ENCODE peak calls at places on chromosomes 6 and 20, in six cellular contexts. M, B, J, S, X and Y are unnamed samples.

GRCh38 chr6:125004198-125004597 is 42.0 kb downstream of the RNF217 start:
- DNase-seq in M (no peak), X (no peak), S (no peak), J (no peak), B (no peak), Y (no peak)

GRCh38 chr6:150900049-150900448 is 34.5 kb downstream of the MTHFD1L start:
- DNase-seq in M (no peak), B (no peak), S (no peak), X (no peak), J (no peak), Y (no peak)

GRCh38 chr6:53529324-53530036 is 15.4 kb downstream of the GCLC start:
- DNase-seq in J (no peak), X (no peak), M (peak), S (no peak), B (no peak), Y (no peak)

GRCh38 chr6:121557146-121557545 is 121.7 kb downstream of the GJA1 start:
- DNase-seq in M (no peak), B (no peak), J (no peak), X (no peak), S (no peak), Y (no peak)

GRCh38 chr20:23623666-23624065 is 14.1 kb downstream of the CST3 start:
- DNase-seq in X (no peak), B (no peak), J (peak), S (no peak), M (no peak), Y (no peak)

GRCh38 chr6:115545410-115545986 is 515.2 kb downstream of the FRK start:
- DNase-seq in J (no peak), M (peak), X (peak), S (no peak), B (no peak), Y (no peak)

GRCh38 chr6:56491606-56492328 is 150.9 kb downstream of the DST start:
- DNase-seq in B (no peak), S (no peak), X (no peak), J (no peak), M (no peak), Y (no peak)

GRCh38 chr20:44695295-44696230 is 19.6 kb upstream of the CCN5 start:
- DNase-seq in J (no peak), S (no peak), B (no peak), X (no peak), M (no peak), Y (peak)

GRCh38 chr6:138103876-138104275 is 3.3 kb downstream of the PERP start:
- DNase-seq in X (no peak), M (no peak), B (no peak), J (peak), S (no peak), Y (no peak)

GRCh38 chr6:83474309-83474708 is 38.0 kb upstream of the PRSS35 start:
- DNase-seq in M (no peak), B (no peak), J (no peak), X (no peak), S (no peak), Y (no peak)

GRCh38 chr6:87656857-87657256 is 45.2 kb downstream of the AKIRIN2 start:
- DNase-seq in B (no peak), M (no peak), J (no peak), S (no peak), X (no peak), Y (no peak)

GRCh38 chr6:107021786-107022185 is 6.2 kb upstream of the MTRES1 start:
- DNase-seq in M (no peak), S (no peak), B (no peak), J (peak), X (no peak), Y (no peak)